ENCODE peak calls at places on chromosomes 6 and 20, in nine cellular contexts. One of them, this sample, is unnamed.
A peak's percentile ranks its signal among the peaks of the same experiment; 100 is the strongest.

GRCh38 chr6:105015482-105015881 is 58.6 kb downstream of the LIN28B start:
- DNase-seq in cardiac muscle cell: peak; percentile 19
- DNase-seq in heart right ventricle: no peak
- DNase-seq in AG04450: peak; percentile 3
- DNase-seq in astrocyte: peak; percentile 79
- DNase-seq in cardiac fibroblast: peak; percentile 70
- DNase-seq in RWPE2: no peak
- DNase-seq in tibial artery: no peak
- DNase-seq in brain microvascular endothelial cell: no peak
- DNase-seq in this sample: peak; percentile 17

GRCh38 chr20:49899551-49900383 is 15.6 kb downstream of the SPATA2 start:
- DNase-seq in cardiac fibroblast: no peak
- DNase-seq in AG04450: no peak
- DNase-seq in brain microvascular endothelial cell: no peak
- DNase-seq in heart right ventricle: no peak
- DNase-seq in RWPE2: no peak
- DNase-seq in astrocyte: no peak
- DNase-seq in cardiac muscle cell: no peak
- DNase-seq in tibial artery: peak; percentile 21
- DNase-seq in this sample: no peak

GRCh38 chr6:139920027-139920851 is 545.8 kb upstream of the CITED2 start:
- DNase-seq in tibial artery: no peak
- DNase-seq in cardiac fibroblast: no peak
- DNase-seq in AG04450: no peak
- DNase-seq in astrocyte: no peak
- DNase-seq in heart right ventricle: no peak
- DNase-seq in RWPE2: no peak
- DNase-seq in brain microvascular endothelial cell: no peak
- DNase-seq in cardiac muscle cell: peak; percentile 39
- DNase-seq in this sample: no peak

GRCh38 chr6:118551063-118551672 is 3.1 kb downstream of the PLN start:
- DNase-seq in RWPE2: no peak
- DNase-seq in tibial artery: no peak
- DNase-seq in heart right ventricle: no peak
- DNase-seq in brain microvascular endothelial cell: peak; percentile 53
- DNase-seq in cardiac muscle cell: peak; percentile 81
- DNase-seq in AG04450: peak; percentile 44
- DNase-seq in cardiac fibroblast: peak; percentile 80
- DNase-seq in astrocyte: peak; percentile 72
- DNase-seq in this sample: peak; percentile 65

GRCh38 chr6:121603486-121603885 is 168.0 kb downstream of the GJA1 start:
- DNase-seq in AG04450: no peak
- DNase-seq in tibial artery: no peak
- DNase-seq in cardiac fibroblast: peak; percentile 16
- DNase-seq in RWPE2: no peak
- DNase-seq in brain microvascular endothelial cell: no peak
- DNase-seq in heart right ventricle: no peak
- DNase-seq in cardiac muscle cell: no peak
- DNase-seq in astrocyte: no peak
- DNase-seq in this sample: peak; percentile 46

GRCh38 chr6:128807577-128807976 is 75.4 kb upstream of the LAMA2 start:
- DNase-seq in cardiac fibroblast: peak; percentile 74
- DNase-seq in heart right ventricle: no peak
- DNase-seq in astrocyte: peak; percentile 26
- DNase-seq in cardiac muscle cell: peak; percentile 74
- DNase-seq in tibial artery: no peak
- DNase-seq in AG04450: peak; percentile 11
- DNase-seq in RWPE2: no peak
- DNase-seq in brain microvascular endothelial cell: no peak
- DNase-seq in this sample: peak; percentile 65

GRCh38 chr6:96939019-96939805 is 14.7 kb downstream of the KLHL32 start:
- DNase-seq in cardiac fibroblast: peak; percentile 55
- DNase-seq in AG04450: no peak
- DNase-seq in RWPE2: peak; percentile 51
- DNase-seq in tibial artery: no peak
- DNase-seq in cardiac muscle cell: peak; percentile 54
- DNase-seq in heart right ventricle: no peak
- DNase-seq in brain microvascular endothelial cell: peak; percentile 71
- DNase-seq in astrocyte: peak; percentile 57
- DNase-seq in this sample: peak; percentile 88

GRCh38 chr20:10669843-10670446 is 3.9 kb downstream of the JAG1 start:
- DNase-seq in brain microvascular endothelial cell: no peak
- DNase-seq in cardiac muscle cell: no peak
- DNase-seq in heart right ventricle: no peak
- DNase-seq in RWPE2: no peak
- DNase-seq in AG04450: no peak
- DNase-seq in cardiac fibroblast: no peak
- DNase-seq in astrocyte: no peak
- DNase-seq in tibial artery: no peak
- DNase-seq in this sample: no peak

GRCh38 chr20:64130876-64131275 is 23.5 kb upstream of the NPBWR2 start:
- DNase-seq in heart right ventricle: no peak
- DNase-seq in cardiac muscle cell: no peak
- DNase-seq in astrocyte: no peak
- DNase-seq in cardiac fibroblast: no peak
- DNase-seq in brain microvascular endothelial cell: no peak
- DNase-seq in AG04450: no peak
- DNase-seq in RWPE2: peak; percentile 71
- DNase-seq in tibial artery: peak; percentile 25
- DNase-seq in this sample: no peak

GRCh38 chr20:22586645-22587310 is 2.4 kb upstream of the FOXA2 start:
- DNase-seq in astrocyte: no peak
- DNase-seq in AG04450: no peak
- DNase-seq in brain microvascular endothelial cell: no peak
- DNase-seq in RWPE2: no peak
- DNase-seq in cardiac muscle cell: peak; percentile 26
- DNase-seq in heart right ventricle: no peak
- DNase-seq in cardiac fibroblast: no peak
- DNase-seq in tibial artery: no peak
- DNase-seq in this sample: no peak

GRCh38 chr20:14921546-14921945 is 584.1 kb upstream of the FLRT3 start:
- DNase-seq in RWPE2: no peak
- DNase-seq in cardiac fibroblast: no peak
- DNase-seq in AG04450: no peak
- DNase-seq in brain microvascular endothelial cell: no peak
- DNase-seq in tibial artery: no peak
- DNase-seq in astrocyte: peak; percentile 4
- DNase-seq in cardiac muscle cell: no peak
- DNase-seq in heart right ventricle: no peak
- DNase-seq in this sample: peak; percentile 74

GRCh38 chr6:16184129-16184528 is 54.3 kb upstream of the GMPR start:
- DNase-seq in heart right ventricle: no peak
- DNase-seq in AG04450: no peak
- DNase-seq in cardiac muscle cell: peak; percentile 50
- DNase-seq in tibial artery: no peak
- DNase-seq in cardiac fibroblast: peak; percentile 51
- DNase-seq in RWPE2: no peak
- DNase-seq in brain microvascular endothelial cell: no peak
- DNase-seq in astrocyte: no peak
- DNase-seq in this sample: peak; percentile 57

GRCh38 chr20:62066339-62066982 is 780 bp upstream of the TAF4 start:
- DNase-seq in astrocyte: peak; percentile 25
- DNase-seq in brain microvascular endothelial cell: no peak
- DNase-seq in tibial artery: no peak
- DNase-seq in cardiac muscle cell: peak; percentile 29
- DNase-seq in RWPE2: peak; percentile 80
- DNase-seq in heart right ventricle: peak; percentile 34
- DNase-seq in cardiac fibroblast: peak; percentile 40
- DNase-seq in AG04450: no peak
- DNase-seq in this sample: peak; percentile 43

GRCh38 chr6:50842446-50842845 is 23.8 kb downstream of the TFAP2B start:
- DNase-seq in astrocyte: no peak
- DNase-seq in RWPE2: no peak
- DNase-seq in cardiac fibroblast: no peak
- DNase-seq in AG04450: no peak
- DNase-seq in brain microvascular endothelial cell: no peak
- DNase-seq in cardiac muscle cell: no peak
- DNase-seq in tibial artery: no peak
- DNase-seq in heart right ventricle: no peak
- DNase-seq in this sample: no peak
- H3K4me3 ChIP-seq in astrocyte: no peak overlapping the region
- H3K4me3 ChIP-seq in RWPE2: no peak overlapping the region
- H3K4me3 ChIP-seq in cardiac fibroblast: no peak overlapping the region
- H3K4me3 ChIP-seq in AG04450: no peak overlapping the region
- H3K4me3 ChIP-seq in brain microvascular endothelial cell: no peak overlapping the region
- H3K4me3 ChIP-seq in cardiac muscle cell: no peak overlapping the region
- H3K4me3 ChIP-seq in tibial artery: no peak overlapping the region
- H3K4me3 ChIP-seq in heart right ventricle: no peak overlapping the region
- H3K4me3 ChIP-seq in this sample: no peak overlapping the region

GRCh38 chr6:156771047-156771446 is 6.1 kb upstream of the ARID1B start:
- DNase-seq in RWPE2: no peak
- DNase-seq in tibial artery: no peak
- DNase-seq in heart right ventricle: no peak
- DNase-seq in AG04450: no peak
- DNase-seq in brain microvascular endothelial cell: no peak
- DNase-seq in cardiac muscle cell: no peak
- DNase-seq in astrocyte: no peak
- DNase-seq in cardiac fibroblast: no peak
- DNase-seq in this sample: no peak

GRCh38 chr6:156762547-156762946 is 14.6 kb upstream of the ARID1B start:
- DNase-seq in heart right ventricle: no peak
- DNase-seq in cardiac muscle cell: no peak
- DNase-seq in cardiac fibroblast: no peak
- DNase-seq in RWPE2: no peak
- DNase-seq in brain microvascular endothelial cell: no peak
- DNase-seq in AG04450: no peak
- DNase-seq in tibial artery: no peak
- DNase-seq in astrocyte: no peak
- DNase-seq in this sample: no peak

GRCh38 chr6:156765117-156765516 is 12.1 kb upstream of the ARID1B start:
- DNase-seq in RWPE2: no peak
- DNase-seq in brain microvascular endothelial cell: no peak
- DNase-seq in heart right ventricle: no peak
- DNase-seq in cardiac muscle cell: no peak
- DNase-seq in astrocyte: no peak
- DNase-seq in AG04450: no peak
- DNase-seq in tibial artery: no peak
- DNase-seq in cardiac fibroblast: no peak
- DNase-seq in this sample: no peak

GRCh38 chr6:156771761-156772160 is 5.4 kb upstream of the ARID1B start:
- DNase-seq in heart right ventricle: no peak
- DNase-seq in cardiac fibroblast: no peak
- DNase-seq in astrocyte: no peak
- DNase-seq in brain microvascular endothelial cell: no peak
- DNase-seq in cardiac muscle cell: no peak
- DNase-seq in RWPE2: no peak
- DNase-seq in AG04450: no peak
- DNase-seq in tibial artery: no peak
- DNase-seq in this sample: no peak

DNA sequence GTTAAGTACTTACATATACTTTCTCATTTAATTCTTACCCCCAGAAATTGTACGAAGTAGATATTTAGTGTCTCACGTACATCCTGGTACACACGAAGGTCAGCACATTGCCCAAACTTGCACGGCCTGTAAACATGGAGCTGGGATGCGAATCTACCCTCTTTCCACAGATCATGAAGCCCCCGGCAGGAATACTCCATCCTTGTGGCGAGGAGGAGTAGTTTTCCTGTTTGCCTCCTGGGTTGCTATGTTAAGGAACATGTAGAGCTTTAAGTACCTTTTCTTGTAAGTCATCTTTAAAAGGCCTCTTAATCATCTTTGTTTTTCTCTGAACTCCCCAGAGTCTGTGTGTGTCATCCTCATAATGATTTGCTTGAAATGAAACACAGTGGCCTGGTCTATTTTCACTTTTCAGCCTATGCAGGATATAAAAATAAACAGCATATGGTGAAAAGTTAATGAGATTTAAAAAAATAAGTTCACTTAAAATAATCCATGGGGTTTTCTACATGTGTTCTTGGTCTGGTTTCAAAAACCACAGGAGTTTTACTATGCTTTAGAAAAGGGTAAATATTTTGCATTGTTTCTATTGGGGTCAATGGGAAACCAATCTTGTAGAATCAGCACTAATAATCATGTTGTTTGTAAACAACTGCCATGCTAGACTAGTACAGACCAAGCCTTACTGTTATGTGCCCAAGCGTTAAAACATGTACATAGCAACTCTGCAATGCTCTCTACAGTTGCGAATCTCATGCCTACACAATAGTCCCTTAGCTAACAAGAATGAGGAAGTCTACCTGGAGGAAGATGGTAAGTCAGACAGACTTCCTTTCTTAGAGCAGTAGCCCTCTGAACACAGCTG is 9.3 kb upstream of the ARID1B start:
- DNase-seq in astrocyte: no peak
- DNase-seq in cardiac fibroblast: peak; percentile 65
- DNase-seq in heart right ventricle: no peak
- DNase-seq in RWPE2: no peak
- DNase-seq in brain microvascular endothelial cell: no peak
- DNase-seq in tibial artery: no peak
- DNase-seq in AG04450: no peak
- DNase-seq in cardiac muscle cell: no peak
- DNase-seq in this sample: peak; percentile 51
- TF ChIP-seq CTCF in astrocyte: no peak
- TF ChIP-seq CTCF in cardiac fibroblast: no peak
- TF ChIP-seq CTCF in heart right ventricle: no peak
- TF ChIP-seq CTCF in RWPE2: no peak
- TF ChIP-seq CTCF in brain microvascular endothelial cell: no peak
- TF ChIP-seq CTCF in tibial artery: no peak
- TF ChIP-seq CTCF in AG04450: no peak
- TF ChIP-seq CTCF in cardiac muscle cell: no peak
- TF ChIP-seq CTCF in this sample: no peak

DNA sequence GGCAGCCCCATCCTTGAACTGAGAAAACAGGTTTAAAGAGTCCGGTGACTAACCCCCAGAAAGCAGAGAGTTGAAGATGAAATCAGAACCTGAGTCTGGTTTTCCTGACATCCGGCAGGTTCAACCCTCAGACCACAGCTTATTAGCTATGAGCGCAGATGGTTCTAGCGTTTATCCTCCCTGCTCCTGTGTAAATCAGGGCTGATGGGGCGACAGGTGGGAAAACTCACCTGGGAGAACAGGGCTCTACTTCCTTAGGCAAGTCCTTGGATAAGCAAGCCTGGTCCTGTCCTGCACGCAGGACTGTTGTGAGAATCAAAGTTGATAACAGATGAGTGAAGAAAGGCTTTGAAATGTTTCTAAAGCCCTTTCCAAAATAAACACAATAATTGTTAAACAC is 31.4 kb downstream of the GHRH start:
- DNase-seq in tibial artery: no peak
- DNase-seq in cardiac fibroblast: no peak
- DNase-seq in RWPE2: peak; percentile 29
- DNase-seq in heart right ventricle: no peak
- DNase-seq in cardiac muscle cell: no peak
- DNase-seq in AG04450: no peak
- DNase-seq in astrocyte: no peak
- DNase-seq in brain microvascular endothelial cell: no peak
- DNase-seq in this sample: no peak
- H3K4me3 ChIP-seq in tibial artery: no peak overlapping the region
- H3K4me3 ChIP-seq in cardiac fibroblast: no peak overlapping the region
- H3K4me3 ChIP-seq in RWPE2: no peak overlapping the region
- H3K4me3 ChIP-seq in heart right ventricle: no peak overlapping the region
- H3K4me3 ChIP-seq in cardiac muscle cell: no peak overlapping the region
- H3K4me3 ChIP-seq in AG04450: no peak overlapping the region
- H3K4me3 ChIP-seq in astrocyte: no peak overlapping the region
- H3K4me3 ChIP-seq in brain microvascular endothelial cell: no peak overlapping the region
- H3K4me3 ChIP-seq in this sample: no peak overlapping the region

DNA sequence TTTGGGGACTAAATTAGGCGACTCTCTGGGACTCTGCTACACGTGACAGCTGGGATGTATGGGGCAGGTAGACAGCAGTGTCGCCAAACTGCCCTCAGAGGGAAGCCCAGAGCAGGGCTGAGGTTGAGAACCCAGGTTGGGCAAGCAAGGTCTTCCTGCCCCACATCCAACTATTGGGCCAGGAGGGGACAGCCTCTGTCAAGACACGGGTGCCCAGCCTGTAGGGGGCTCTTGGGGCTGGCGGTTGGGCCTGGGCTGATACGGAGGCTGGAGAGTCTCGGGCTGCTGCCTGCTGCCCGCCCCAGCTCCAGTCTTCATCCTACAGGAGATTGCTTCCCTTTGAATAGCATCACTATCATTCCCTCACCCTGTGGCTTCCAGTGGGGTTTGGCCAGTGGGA is 33.3 kb downstream of the CPNE5 start:
- DNase-seq in astrocyte: no peak
- DNase-seq in cardiac muscle cell: no peak
- DNase-seq in heart right ventricle: no peak
- DNase-seq in cardiac fibroblast: no peak
- DNase-seq in brain microvascular endothelial cell: no peak
- DNase-seq in AG04450: no peak
- DNase-seq in RWPE2: no peak
- DNase-seq in tibial artery: no peak
- DNase-seq in this sample: no peak
- TF ChIP-seq CTCF in astrocyte: no peak
- TF ChIP-seq CTCF in cardiac muscle cell: no peak
- TF ChIP-seq CTCF in heart right ventricle: no peak
- TF ChIP-seq CTCF in cardiac fibroblast: no peak
- TF ChIP-seq CTCF in brain microvascular endothelial cell: no peak
- TF ChIP-seq CTCF in AG04450: no peak
- TF ChIP-seq CTCF in RWPE2: no peak
- TF ChIP-seq CTCF in tibial artery: no peak
- TF ChIP-seq CTCF in this sample: no peak